ENCODE peak calls at places on chromosomes 3 and 15, in eight cellular contexts. Q, F, M, W, H, K, C and L are unnamed samples.

GRCh38 chr3:175702956-175703355 is 843.8 kb downstream of the NAALADL2 start:
- DNase-seq in W (no peak), C (no peak), M (no peak), F (no peak), K (no peak), Q (no peak), H (no peak), L (no peak)

GRCh38 chr15:92979011-92979701 is 79.0 kb downstream of the CHD2 start:
- DNase-seq in F (no peak), H (no peak), M (no peak), C (no peak), K (no peak), W (no peak), Q (no peak), L (no peak)

GRCh38 chr3:97689962-97690361 is 74.6 kb upstream of the ARL6 start:
- DNase-seq in K (no peak), C (no peak), M (no peak), Q (no peak), W (no peak), H (no peak), F (no peak), L (no peak)

GRCh38 chr3:6281662-6282061 is 579.3 kb upstream of the GRM7 start:
- DNase-seq in W (no peak), K (no peak), F (no peak), H (no peak), M (no peak), C (no peak), Q (no peak), L (no peak)

GRCh38 chr15:77818484-77819270 is 186.0 kb upstream of the LINGO1 start:
- DNase-seq in F (no peak), W (no peak), K (peak; percentile 44), H (no peak), Q (no peak), M (no peak), C (no peak), L (no peak)

GRCh38 chr3:15325228-15325627 is 7.2 kb downstream of the SH3BP5 start:
- DNase-seq in H (no peak), M (no peak), F (no peak), C (no peak), Q (no peak), K (peak; percentile 75), W (no peak), L (no peak)

GRCh38 chr15:99084965-99085364 is 19.9 kb upstream of the SYNM start:
- DNase-seq in Q (no peak), C (no peak), H (no peak), M (no peak), W (no peak), F (no peak), K (no peak), L (no peak)

GRCh38 chr3:125200731-125201139 is 11.8 kb downstream of the SLC12A8 start:
- DNase-seq in W (no peak), M (no peak), C (no peak), K (no peak), Q (no peak), H (peak; percentile 32), F (no peak), L (no peak)

GRCh38 chr3:127775398-127776109 is 46.8 kb downstream of the MGLL start:
- DNase-seq in W (no peak), H (no peak), F (no peak), C (no peak), M (peak; percentile 72), Q (no peak), K (no peak), L (no peak)

GRCh38 chr3:183309276-183309675 is 56.2 kb downstream of the B3GNT5 start:
- DNase-seq in H (peak; percentile 19), F (no peak), W (no peak), C (no peak), M (no peak), Q (peak; percentile 50), K (no peak), L (no peak)

GRCh38 chr15:60257760-60258159 is 140.0 kb downstream of the ANXA2 start:
- DNase-seq in H (no peak), F (no peak), K (no peak), M (no peak), C (no peak), Q (no peak), W (no peak), L (no peak)

DNA sequence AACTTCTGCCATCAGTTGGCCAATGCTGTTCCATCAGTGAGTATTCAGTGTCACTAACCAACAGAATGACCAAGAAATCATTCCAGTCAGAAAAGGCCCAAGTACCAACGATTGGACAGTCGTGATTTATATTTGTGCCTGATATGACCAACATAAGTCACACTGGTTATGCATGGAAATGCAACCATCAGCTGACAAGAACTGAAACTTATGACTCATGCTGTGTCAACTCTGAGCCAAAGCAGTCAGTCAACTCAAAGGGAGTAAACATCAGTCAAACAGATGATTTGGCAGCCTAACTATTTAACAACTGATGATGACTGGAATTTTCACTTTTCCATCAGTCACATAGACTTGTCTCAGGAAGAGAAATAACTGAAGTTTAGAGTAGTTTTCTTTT is 142.4 kb downstream of the ANXA2 start:
- DNase-seq in C (no peak), Q (no peak), M (no peak), H (peak; percentile 68), K (no peak), W (no peak), F (peak; percentile 13), L (no peak)
- TF ChIP-seq POLR2AphosphoS5 in C (no peak), Q (peak; percentile 19), M (no peak), H (no peak), K (no peak), W (no peak), F (no peak), L (no peak)

DNA sequence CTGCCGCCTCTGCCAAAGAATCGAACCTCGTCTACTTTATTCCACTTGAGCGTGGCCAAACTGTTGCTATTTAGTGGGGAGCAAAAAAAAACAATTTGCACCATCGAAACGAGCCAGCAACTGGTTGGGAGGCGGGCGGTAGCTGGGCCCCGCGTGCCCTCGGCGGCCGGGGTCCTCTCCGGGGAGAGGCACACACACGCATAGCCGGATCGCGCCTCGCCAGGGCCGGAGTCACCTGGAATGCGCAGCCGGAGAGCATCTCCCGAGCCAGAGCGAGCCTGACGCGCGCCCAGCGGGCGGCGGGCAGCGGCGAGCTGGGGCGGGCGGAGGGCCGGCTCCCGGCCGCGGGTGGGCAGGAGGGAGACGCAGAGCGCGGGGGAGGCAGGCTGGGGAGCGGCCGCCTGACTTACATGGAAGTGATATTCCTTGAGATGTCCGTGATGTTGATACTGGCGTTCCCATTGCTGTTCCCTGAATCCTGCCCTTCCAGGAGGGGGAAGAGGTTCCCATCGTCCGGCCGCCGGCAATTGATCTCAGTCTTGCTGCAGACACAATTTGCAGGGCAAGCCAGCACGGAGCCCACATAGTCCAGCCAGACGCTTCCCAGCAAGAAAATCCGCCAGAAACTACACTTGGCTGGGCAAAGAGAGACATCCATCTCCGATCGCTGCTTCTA is 905 bp downstream of the NTRK3 start:
- DNase-seq in F (no peak), Q (no peak), M (no peak), H (no peak), C (peak; percentile 48), K (peak; percentile 81), W (no peak), L (no peak)
- TF ChIP-seq POLR2AphosphoS5 in F (no peak), Q (no peak), M (no peak), H (no peak), C (no peak), K (no peak), W (no peak), L (no peak)

GRCh38 chr3:20056727-20057611 is 16.7 kb downstream of the KAT2B start:
- DNase-seq in H (no peak), M (no peak), C (no peak), Q (no peak), K (no peak), F (no peak), W (no peak), L (no peak)
- TF ChIP-seq POLR2AphosphoS5 in H (no peak), M (peak; percentile 34), C (no peak), Q (no peak), K (no peak), F (no peak), W (no peak), L (peak; percentile 73)

GRCh38 chr3:159795776-159796175 is 192.9 kb upstream of the IL12A start:
- DNase-seq in F (no peak), Q (no peak), W (no peak), M (no peak), C (no peak), H (no peak), K (no peak), L (no peak)

GRCh38 chr3:159796226-159796625 is 192.4 kb upstream of the IL12A start:
- DNase-seq in F (no peak), Q (no peak), H (no peak), W (no peak), K (no peak), M (no peak), C (no peak), L (no peak)

GRCh38 chr3:159796744-159797143 is 191.9 kb upstream of the IL12A start:
- DNase-seq in M (no peak), H (no peak), Q (no peak), W (no peak), K (no peak), F (no peak), C (no peak), L (no peak)

GRCh38 chr3:159797771-159798170 is 190.9 kb upstream of the IL12A start:
- DNase-seq in M (no peak), H (no peak), Q (no peak), C (no peak), F (no peak), K (no peak), W (no peak), L (no peak)

GRCh38 chr3:159795050-159795449 is 193.6 kb upstream of the IL12A start:
- DNase-seq in M (no peak), Q (no peak), W (no peak), C (no peak), K (no peak), H (no peak), F (no peak), L (no peak)
- TF ChIP-seq POLR2AphosphoS5 in M (no peak), Q (no peak), W (no peak), C (no peak), K (no peak), H (no peak), F (no peak), L (no peak)